ENCODE peak calls at places on chromosomes 12 and 14, in six cellular contexts. G, N, D, I, F and W are unnamed samples. For H3K4me1, the result is how much of the 10 kb centered on the place peaks cover.

GRCh38 chr12:40969796-40970195 is 218.3 kb upstream of the PDZRN4 start:
- DNase-seq in G (no peak), N (no peak), D (no peak), I (no peak), F (no peak), W (no peak)

GRCh38 chr14:71029236-71029781 is 122.0 kb downstream of the PCNX1 start:
- DNase-seq in G (no peak), N (no peak), D (no peak), I (no peak), F (no peak), W (no peak)

GRCh38 chr12:52763036-52763659 is 14.0 kb downstream of the KRT76 start:
- DNase-seq in G (no peak), N (no peak), D (no peak), I (no peak), F (no peak), W (no peak)

GRCh38 chr12:116346222-116346621 is 68.7 kb upstream of the MED13L start:
- DNase-seq in G (peak), N (no peak), D (peak), I (no peak), F (no peak), W (no peak)

GRCh38 chr14:64296561-64296960 is 2.4 kb upstream of the ESR2 start:
- DNase-seq in G (no peak), N (no peak), D (no peak), I (no peak), F (no peak), W (no peak)

GRCh38 chr12:57783861-57784260 is 1.3 kb downstream of the TSFM start:
- DNase-seq in G (no peak), N (no peak), D (no peak), I (no peak), F (no peak), W (no peak)

GRCh38 chr12:24960222-24960855 is 11.4 kb upstream of the BCAT1 start:
- DNase-seq in G (no peak), N (peak), D (peak), I (no peak), F (no peak), W (peak)

GRCh38 chr12:64157610-64158009 is 64.5 kb downstream of the KICS2 start:
- DNase-seq in G (no peak), N (no peak), D (no peak), I (no peak), F (no peak), W (no peak)

GRCh38 chr12:47133981-47134380 is 54.2 kb upstream of the AMIGO2 start:
- DNase-seq in G (no peak), N (no peak), D (no peak), I (no peak), F (no peak), W (no peak)

GRCh38 chr14:64178814-64179213 is 115.4 kb downstream of the ESR2 start:
- DNase-seq in G (no peak), N (no peak), D (no peak), I (no peak), F (no peak), W (no peak)

GRCh38 chr14:37888234-37888633 is 292.8 kb downstream of the TTC6 start:
- DNase-seq in G (no peak), N (no peak), D (no peak), I (no peak), F (no peak), W (no peak)

GRCh38 chr12:10363922-10364838 is 25.7 kb downstream of the KLRK1 start:
- DNase-seq in G (peak), N (no peak), D (peak), I (peak), F (peak), W (peak)

GRCh38 chr14:70358631-70359030 is 852 bp downstream of the COX16 start:
- DNase-seq in G (no peak), N (no peak), D (peak), I (no peak), F (no peak), W (no peak)

GRCh38 chr12:48832321-48833060 is 14.2 kb downstream of the CACNB3 start:
- DNase-seq in G (no peak), N (no peak), D (no peak), I (no peak), F (no peak), W (no peak)

GRCh38 chr14:35374273-35374681 is 30.3 kb downstream of the NFKBIA start:
- DNase-seq in G (peak), N (peak), D (no peak), I (peak), F (peak), W (peak)

GRCh38 chr12:93467351-93468007 is at the start of gene MRPL42:
- DNase-seq in G (peak), N (peak), D (peak), I (peak), F (peak), W (peak)

GRCh38 chr12:77299001-77299400 is 233.6 kb upstream of the E2F7 start:
- DNase-seq in G (no peak), N (no peak), D (no peak), I (no peak), F (no peak), W (no peak)

GRCh38 chr12:104535383-104535782 is 78.6 kb downstream of the CHST11 start:
- DNase-seq in G (no peak), N (no peak), D (no peak), I (no peak), F (no peak), W (no peak)

GRCh38 chr12:96398422-96399080 is 1.7 kb downstream of the CDK17 start:
- DNase-seq in G (no peak), N (no peak), D (peak), I (no peak), F (no peak), W (no peak)

GRCh38 chr12:94618995-94619695 is 31.2 kb downstream of the TMCC3 start:
- DNase-seq in G (no peak), N (peak), D (no peak), I (no peak), F (no peak), W (no peak)

GRCh38 chr12:76020281-76020680 is 11.3 kb downstream of the PHLDA1 start:
- DNase-seq in G (no peak), N (peak), D (no peak), I (no peak), F (no peak), W (peak)

GRCh38 chr14:20428010-20428365 is 8.0 kb downstream of the KLHL33 start:
- DNase-seq in G (no peak), N (no peak), D (no peak), I (no peak), F (no peak), W (no peak)

GRCh38 chr12:26473291-26473690 is 277.9 kb downstream of the SSPN start:
- DNase-seq in G (no peak), N (no peak), D (no peak), I (no peak), F (no peak), W (no peak)

GRCh38 chr12:20489645-20490044 is 121.3 kb downstream of the PDE3A start:
- DNase-seq in G (no peak), N (peak), D (no peak), I (no peak), F (no peak), W (no peak)

GRCh38 chr12:4567073-4567881 is 5.3 kb downstream of the DYRK4 start:
- DNase-seq in G (no peak), N (no peak), D (peak), I (no peak), F (peak), W (no peak)

GRCh38 chr14:61438036-61438435 is 116.7 kb downstream of the PRKCH start:
- DNase-seq in G (no peak), N (no peak), D (no peak), I (no peak), F (no peak), W (no peak)

GRCh38 chr12:91053951-91054715 is 3.7 kb downstream of the KERA start:
- DNase-seq in G (peak), N (peak), D (no peak), I (peak), F (no peak), W (peak)

GRCh38 chr12:28814246-28814645 is 334.8 kb upstream of the FAR2 start:
- DNase-seq in G (no peak), N (no peak), D (no peak), I (no peak), F (no peak), W (no peak)

GRCh38 chr14:92922155-92922735 is 705 bp upstream of the CHGA start:
- DNase-seq in G (no peak), N (peak), D (no peak), I (no peak), F (no peak), W (no peak)

GRCh38 chr14:54669759-54670630 is 103.1 kb downstream of the SAMD4A start:
- DNase-seq in G (no peak), N (no peak), D (no peak), I (peak), F (peak), W (peak)

GRCh38 chr12:16189849-16190248 is 87.6 kb downstream of the SLC15A5 start:
- DNase-seq in G (no peak), N (peak), D (peak), I (no peak), F (no peak), W (no peak)
- TF ChIP-seq CTCF in G (no peak), N (peak), D (peak), I (no peak), F (no peak), W (peak)

DNA sequence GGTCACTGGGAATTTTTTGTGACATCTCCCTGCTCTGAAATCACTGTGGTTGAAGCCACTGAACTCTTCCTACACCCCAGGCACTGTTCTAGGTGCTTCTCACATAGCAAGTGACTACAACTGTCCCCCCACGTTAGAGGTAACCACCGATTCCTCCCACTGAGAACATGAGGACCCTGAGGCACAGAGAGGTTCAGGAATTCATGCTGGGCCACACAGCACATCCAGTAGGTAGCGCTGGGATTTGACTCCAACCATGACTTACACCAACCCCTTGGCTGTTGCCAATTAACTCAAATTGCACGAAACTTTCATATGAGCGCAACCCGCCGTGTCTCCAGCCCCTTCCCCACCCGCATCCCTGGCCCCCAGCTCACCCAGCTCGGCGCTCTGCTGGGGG is 105.2 kb downstream of the RFLNA start:
- DNase-seq in G (no peak), N (no peak), D (no peak), I (no peak), F (no peak), W (no peak)
- H3K4me1 ChIP-seq in G (under half), N (half or more), D (under half), I (half or more), F (under half), W (under half)

GRCh38 chr12:30110970-30111586 is 327.3 kb upstream of the TMTC1 start:
- DNase-seq in G (no peak), N (no peak), D (no peak), I (no peak), F (no peak), W (no peak)
- TF ChIP-seq EP300 in G (no peak), N (no peak), D (no peak), I (no peak), F (no peak), W (no peak)

GRCh38 chr12:119746169-119746568 is 78.2 kb downstream of the PRKAB1 start:
- DNase-seq in G (no peak), N (no peak), D (no peak), I (no peak), F (no peak), W (no peak)

GRCh38 chr12:119744900-119745606 is 77.1 kb downstream of the PRKAB1 start:
- DNase-seq in G (no peak), N (no peak), D (no peak), I (no peak), F (no peak), W (no peak)

GRCh38 chr12:119749666-119750065 is 81.7 kb downstream of the PRKAB1 start:
- DNase-seq in G (no peak), N (no peak), D (no peak), I (no peak), F (no peak), W (no peak)

GRCh38 chr12:119751961-119752360 is 84.0 kb downstream of the PRKAB1 start:
- DNase-seq in G (no peak), N (no peak), D (no peak), I (no peak), F (no peak), W (no peak)

GRCh38 chr12:119748512-119748911 is 80.6 kb downstream of the PRKAB1 start:
- DNase-seq in G (no peak), N (no peak), D (no peak), I (no peak), F (no peak), W (no peak)
- TF ChIP-seq CTCF in G (no peak), N (no peak), D (no peak), I (no peak), F (no peak), W (no peak)

GRCh38 chr12:12823811-12824210 is 10.7 kb downstream of the DDX47 start:
- DNase-seq in G (no peak), N (no peak), D (no peak), I (no peak), F (no peak), W (no peak)

GRCh38 chr12:12821975-12822374 is 8.8 kb downstream of the DDX47 start:
- DNase-seq in G (no peak), N (no peak), D (no peak), I (no peak), F (no peak), W (no peak)

GRCh38 chr12:12822886-12823285 is 9.7 kb downstream of the DDX47 start:
- DNase-seq in G (no peak), N (no peak), D (no peak), I (no peak), F (no peak), W (no peak)

GRCh38 chr12:12819752-12820311 is 6.7 kb downstream of the DDX47 start:
- DNase-seq in G (no peak), N (peak), D (no peak), I (no peak), F (no peak), W (no peak)

GRCh38 chr12:12823308-12823707 is 10.2 kb downstream of the DDX47 start:
- DNase-seq in G (no peak), N (peak), D (no peak), I (no peak), F (no peak), W (no peak)
- H3K4me1 ChIP-seq in G (under half), N (half or more), D (under half), I (under half), F (under half), W (under half)

DNA sequence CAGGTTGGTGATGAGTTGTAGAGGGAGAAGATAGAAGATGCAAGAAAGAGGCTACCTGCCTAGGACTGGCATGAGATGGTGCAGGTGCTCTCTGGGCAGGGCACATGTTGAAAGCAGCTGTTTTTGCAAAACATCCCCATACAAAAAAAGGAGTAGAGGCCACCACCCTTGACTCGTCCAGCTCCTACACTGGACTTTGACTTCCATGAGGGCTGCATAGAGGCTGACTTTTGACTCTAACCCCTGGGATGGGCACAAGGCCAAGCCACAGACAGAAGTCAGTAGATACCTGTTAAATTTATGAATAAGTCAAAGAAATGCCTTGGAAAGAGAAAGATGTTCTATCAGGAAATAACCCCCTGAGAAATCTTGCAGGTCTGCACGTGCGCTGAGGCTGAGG is 1139.1 kb upstream of the TMEM132C start:
- DNase-seq in G (no peak), N (no peak), D (no peak), I (no peak), F (no peak), W (no peak)
- TF ChIP-seq EP300 in G (no peak), N (no peak), D (no peak), I (no peak), F (no peak), W (no peak)